ENCODE peak calls at places on chromosomes 16 and 17, in seven cellular contexts. J, W, V, Q, L, D and E are unnamed samples.

GRCh38 chr17:60610481-60610880 is 10.5 kb downstream of the PPM1D start:
- DNase-seq in Q (no peak), V (no peak), D (no peak), J (no peak), L (no peak), W (no peak), E (no peak)

GRCh38 chr17:66426397-66427033 is 124.1 kb downstream of the PRKCA start:
- DNase-seq in L (no peak), J (peak), W (no peak), D (peak), V (no peak), Q (no peak), E (peak)

GRCh38 chr17:27430882-27431491 is 25.3 kb upstream of the KSR1 start:
- DNase-seq in W (peak), D (peak), V (peak), J (peak), Q (peak), L (no peak), E (peak)

GRCh38 chr16:2457267-2457666 is 2.6 kb upstream of the TEDC2 start:
- DNase-seq in V (no peak), J (no peak), Q (no peak), W (no peak), D (no peak), L (no peak), E (no peak)

GRCh38 chr16:12539185-12539929 is 264.3 kb downstream of the CPPED1 start:
- DNase-seq in L (peak), V (no peak), W (no peak), D (no peak), Q (no peak), J (no peak), E (peak)

GRCh38 chr17:1746975-1747543 is 4.4 kb downstream of the SERPINF2 start:
- DNase-seq in W (no peak), J (no peak), L (no peak), V (no peak), D (no peak), Q (no peak), E (no peak)

GRCh38 chr16:75304521-75305363 is 53.3 kb upstream of the BCAR1 start:
- DNase-seq in J (peak), Q (no peak), L (no peak), V (no peak), D (peak), W (no peak), E (peak)

GRCh38 chr17:76805319-76805718 is 62.9 kb upstream of the MGAT5B start:
- DNase-seq in Q (no peak), W (no peak), J (no peak), L (no peak), V (no peak), D (no peak), E (no peak)

GRCh38 chr17:47868134-47868533 is 17.2 kb upstream of the SP6 start:
- DNase-seq in Q (no peak), L (no peak), D (no peak), W (no peak), V (no peak), J (no peak), E (no peak)

GRCh38 chr17:34797724-34798123 is 163.5 kb downstream of the CCT6B start:
- DNase-seq in W (peak), J (no peak), V (no peak), Q (peak), D (peak), L (no peak), E (peak)

GRCh38 chr16:88999457-89000206 is 22.6 kb upstream of the CBFA2T3 start:
- DNase-seq in L (no peak), V (peak), J (no peak), Q (no peak), W (no peak), D (no peak), E (peak)

GRCh38 chr16:73251608-73252007 is 203.7 kb upstream of the ZFHX3 start:
- DNase-seq in D (no peak), J (no peak), W (no peak), L (no peak), Q (no peak), V (no peak), E (no peak)

GRCh38 chr16:53537591-53537990 is 34.6 kb upstream of the AKTIP start:
- DNase-seq in L (no peak), D (no peak), J (no peak), Q (no peak), V (no peak), W (no peak), E (no peak)

GRCh38 chr16:3234543-3235541 is at the start of gene ZNF200:
- DNase-seq in D (peak), W (peak), J (peak), L (peak), Q (peak), V (peak), E (peak)

GRCh38 chr17:34579979-34580684 is 750 bp downstream of the TMEM132E start:
- DNase-seq in Q (no peak), L (no peak), J (no peak), D (no peak), W (peak), V (peak), E (no peak)

GRCh38 chr16:1105888-1106620 is 10.0 kb upstream of the C1QTNF8 start:
- DNase-seq in L (no peak), D (peak), J (no peak), W (peak), V (peak), Q (no peak), E (peak)

GRCh38 chr16:46916980-46917379 is 32.8 kb downstream of the GPT2 start:
- DNase-seq in L (no peak), V (peak), Q (no peak), W (no peak), D (peak), J (peak), E (peak)

GRCh38 chr17:62085511-62086408 is 20.7 kb upstream of the MED13 start:
- DNase-seq in Q (no peak), L (no peak), W (no peak), V (no peak), J (no peak), D (peak), E (peak)

GRCh38 chr16:1613728-1614225 is 1.6 kb downstream of the CRAMP1 start:
- DNase-seq in D (no peak), V (no peak), Q (no peak), L (no peak), J (no peak), W (peak), E (peak)

GRCh38 chr17:29021251-29021650 is 15.4 kb upstream of the SEZ6 start:
- DNase-seq in L (no peak), J (no peak), V (no peak), W (no peak), D (no peak), Q (no peak), E (no peak)

GRCh38 chr17:76252040-76252954 is 12.0 kb upstream of the RNF157 start:
- DNase-seq in Q (no peak), W (no peak), D (peak), L (no peak), J (no peak), V (no peak), E (no peak)

GRCh38 chr17:29292071-29292991 is 1.6 kb downstream of the NUFIP2 start:
- DNase-seq in D (no peak), Q (no peak), L (no peak), V (peak), J (no peak), W (peak), E (peak)

GRCh38 chr16:55836158-55836611 is 3.3 kb upstream of the CES1 start:
- DNase-seq in J (no peak), V (no peak), W (no peak), D (peak), Q (no peak), L (no peak), E (no peak)

GRCh38 chr17:1324201-1324750 is 44.8 kb downstream of the TRARG1 start:
- DNase-seq in D (no peak), V (no peak), L (no peak), W (no peak), J (no peak), Q (no peak), E (peak)

GRCh38 chr17:28578246-28579195 is 1.8 kb upstream of the ALDOC start:
- DNase-seq in D (no peak), W (no peak), L (no peak), V (no peak), Q (no peak), J (no peak), E (no peak)

GRCh38 chr16:20383106-20384029 is 21.2 kb downstream of the PDILT start:
- DNase-seq in W (peak), Q (peak), J (peak), D (peak), V (peak), L (no peak), E (peak)

GRCh38 chr16:24848065-24848464 is 2.3 kb downstream of the SLC5A11 start:
- DNase-seq in D (no peak), L (no peak), J (peak), V (no peak), Q (no peak), W (no peak), E (no peak)

GRCh38 chr17:78176548-78177025 is 8.2 kb downstream of the SYNGR2 start:
- DNase-seq in Q (no peak), L (no peak), W (peak), V (peak), D (no peak), J (no peak), E (peak)

GRCh38 chr17:78356163-78356713 is 3.6 kb downstream of the SOCS3 start:
- DNase-seq in J (no peak), Q (peak), L (peak), W (no peak), V (no peak), D (no peak), E (no peak)

GRCh38 chr16:24921229-24921628 is 75.5 kb downstream of the SLC5A11 start:
- DNase-seq in J (no peak), D (no peak), Q (no peak), V (no peak), W (no peak), L (no peak), E (no peak)

GRCh38 chr17:61837175-61838051 is 25.9 kb downstream of the BRIP1 start:
- DNase-seq in L (peak), V (peak), J (peak), W (peak), Q (no peak), D (peak), E (peak)

GRCh38 chr17:54172654-54173316 is 350.1 kb downstream of the KIF2B start:
- DNase-seq in V (no peak), Q (peak), W (peak), L (no peak), J (no peak), D (peak), E (no peak)

GRCh38 chr17:45965741-45966140 is 33.3 kb upstream of the STH start:
- DNase-seq in Q (no peak), J (no peak), D (no peak), W (no peak), L (no peak), V (no peak), E (no peak)

GRCh38 chr16:27704252-27704651 is 154.3 kb downstream of the KATNIP start:
- DNase-seq in D (no peak), W (no peak), J (no peak), V (no peak), Q (no peak), L (no peak), E (no peak)

GRCh38 chr17:75340636-75341035 is 51.4 kb upstream of the SLC25A19 start:
- DNase-seq in L (no peak), D (no peak), V (no peak), Q (no peak), W (no peak), J (no peak), E (no peak)

GRCh38 chr17:13135496-13135895 is 117.7 kb upstream of the ELAC2 start:
- DNase-seq in V (no peak), J (no peak), W (no peak), Q (no peak), L (no peak), D (no peak), E (no peak)

GRCh38 chr16:71933913-71934696 is 38.8 kb downstream of the IST1 start:
- DNase-seq in D (no peak), L (no peak), W (no peak), V (no peak), Q (no peak), J (no peak), E (peak)

GRCh38 chr16:88922114-88922825 is 54.7 kb downstream of the CBFA2T3 start:
- DNase-seq in D (no peak), Q (no peak), V (no peak), J (no peak), L (no peak), W (peak), E (no peak)

GRCh38 chr16:2115591-2115973 is 20.1 kb downstream of the PKD1 start:
- DNase-seq in D (no peak), J (no peak), V (no peak), L (no peak), Q (no peak), W (no peak), E (no peak)

GRCh38 chr17:16484445-16485169 is 7.4 kb downstream of the LRRC75A start:
- DNase-seq in J (no peak), L (no peak), D (no peak), W (no peak), Q (no peak), V (no peak), E (no peak)

GRCh38 chr16:82047787-82048186 is 12.7 kb downstream of the HSD17B2 start:
- DNase-seq in L (no peak), Q (no peak), D (no peak), V (no peak), W (no peak), J (no peak), E (no peak)
- TF ChIP-seq JUND in L (no peak), Q (no peak), D (no peak), V (no peak), W (no peak), J (no peak), E (no peak)

DNA sequence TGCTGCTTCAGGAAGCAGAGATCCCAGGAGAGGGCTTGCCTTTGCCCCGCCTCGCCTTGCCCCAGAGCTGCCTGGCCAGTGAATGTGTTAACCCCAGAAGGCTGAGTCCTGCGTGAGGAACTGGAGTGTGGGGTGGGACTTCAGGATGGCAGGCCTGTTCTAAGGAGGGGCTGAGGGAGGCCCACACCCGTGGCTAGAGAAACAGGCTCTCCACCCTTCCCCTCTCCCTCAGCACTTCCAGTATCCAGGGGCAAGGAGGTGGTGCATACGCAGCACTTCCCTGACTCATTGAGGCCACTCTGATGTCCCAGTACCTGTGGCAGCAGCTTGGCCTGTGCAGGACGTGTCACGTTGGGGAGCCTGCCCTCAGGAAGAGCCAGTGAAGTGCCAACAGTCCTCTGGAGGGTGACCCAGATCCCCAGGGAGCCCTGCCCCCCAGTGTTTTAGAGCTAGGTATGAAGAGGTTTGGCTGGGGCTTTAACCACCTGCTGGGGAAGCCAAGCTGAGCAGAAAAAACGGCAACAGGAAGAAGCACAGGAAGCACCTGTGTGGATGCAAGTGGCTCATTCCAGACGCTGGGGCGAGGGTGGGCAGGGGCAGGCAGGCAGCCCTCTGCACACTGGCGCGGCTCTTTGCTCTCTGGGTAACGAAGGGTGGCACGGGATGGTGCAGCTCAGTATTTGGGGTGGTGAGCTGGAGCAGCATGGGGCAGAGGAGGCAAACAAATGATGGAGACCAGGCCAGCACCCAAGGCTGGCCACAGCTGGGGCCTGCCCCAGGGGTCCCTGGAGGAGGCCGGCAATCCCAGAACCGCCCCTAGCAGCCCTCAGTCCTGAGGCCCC is 14.7 kb upstream of the CTCF start:
- DNase-seq in V (no peak), L (no peak), D (no peak), Q (no peak), W (no peak), J (no peak), E (no peak)
- TF ChIP-seq JUND in V (no peak), L (no peak), D (no peak), Q (no peak), W (no peak), J (no peak), E (no peak)

GRCh38 chr16:50309527-50310307 is 43.4 kb downstream of the ADCY7 start:
- DNase-seq in L (no peak), J (no peak), W (no peak), Q (no peak), D (peak), V (peak), E (no peak)
- TF ChIP-seq JUND in L (no peak), J (no peak), W (no peak), Q (no peak), D (no peak), V (no peak), E (no peak)

DNA sequence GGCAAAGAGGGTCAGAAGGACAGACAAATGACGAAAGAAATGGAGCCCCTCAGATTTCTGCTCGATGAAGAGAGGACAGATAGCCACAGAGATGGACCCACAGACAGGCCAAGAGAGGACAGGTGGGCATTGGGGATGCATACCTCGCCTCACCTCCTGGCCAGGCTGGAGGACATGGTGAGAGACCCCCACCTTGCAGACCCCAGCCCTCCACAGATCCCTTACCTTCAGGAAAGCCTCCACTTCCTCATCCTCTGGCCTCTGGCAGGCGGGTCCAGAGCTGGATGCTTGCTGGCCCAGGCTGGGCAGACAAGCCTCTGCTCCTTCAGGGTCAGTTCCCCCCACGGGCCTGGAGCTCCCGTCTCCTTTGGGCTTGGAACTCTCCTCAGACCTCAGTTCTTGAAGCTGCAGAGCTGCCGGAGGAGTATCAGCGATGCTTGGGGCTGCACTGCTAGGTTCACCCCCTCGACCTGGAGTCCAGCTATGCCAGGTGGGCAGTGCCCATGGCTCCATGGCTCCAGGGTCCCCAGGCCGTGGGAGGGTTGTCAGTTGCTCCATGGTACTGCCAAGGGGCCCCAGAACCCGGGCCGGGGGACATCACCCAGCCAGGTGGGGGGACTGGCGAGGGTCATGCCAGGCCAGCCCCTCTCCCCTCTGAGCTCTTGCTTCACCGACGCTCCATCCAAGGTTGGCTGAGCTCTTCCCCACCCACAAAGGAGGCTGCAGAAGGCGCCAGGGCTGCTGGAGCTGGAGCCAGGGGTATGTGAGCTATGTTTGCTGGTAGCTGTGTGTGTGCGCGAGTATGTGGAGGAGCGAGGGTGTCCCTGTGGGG is 1.0 kb downstream of the TSPOAP1 start:
- DNase-seq in D (no peak), L (no peak), V (peak), Q (no peak), W (no peak), J (no peak), E (no peak)
- TF ChIP-seq JUND in D (no peak), L (peak), V (no peak), Q (no peak), W (no peak), J (no peak), E (no peak)